ENCODE peak calls at places on chromosomes 2 and 18, in four cellular contexts. K, I, Z and Q are unnamed samples.

GRCh38 chr2:18966131-18966530 is 376.8 kb upstream of the NT5C1B start:
- DNase-seq in K (no peak), I (no peak), Z (no peak), Q (no peak)

GRCh38 chr2:19358242-19359020 is at the start of gene OSR1:
- DNase-seq in K (no peak), I (peak; percentile 53), Z (peak; percentile 70), Q (peak; percentile 15)

GRCh38 chr2:64765160-64765805 is 111.6 kb upstream of the SERTAD2 start:
- DNase-seq in K (no peak), I (no peak), Z (no peak), Q (no peak)

GRCh38 chr2:64604929-64605550 is 48.7 kb downstream of the SERTAD2 start:
- DNase-seq in K (no peak), I (no peak), Z (no peak), Q (no peak)

GRCh38 chr2:191636235-191636543 is 41.7 kb upstream of the NABP1 start:
- DNase-seq in K (no peak), I (peak; percentile 68), Z (no peak), Q (no peak)

GRCh38 chr2:103788346-103788745 is 1026.5 kb downstream of the TMEM182 start:
- DNase-seq in K (no peak), I (peak; percentile 12), Z (no peak), Q (no peak)

GRCh38 chr2:160502478-160502877 is 8.9 kb upstream of the RBMS1 start:
- DNase-seq in K (no peak), I (no peak), Z (no peak), Q (no peak)

GRCh38 chr18:48600746-48601090 is 61.9 kb downstream of the CTIF start:
- DNase-seq in K (no peak), I (no peak), Z (no peak), Q (no peak)

GRCh38 chr2:162965151-162965550 is 126.6 kb upstream of the KCNH7 start:
- DNase-seq in K (no peak), I (no peak), Z (no peak), Q (no peak)

GRCh38 chr2:169670215-169670651 is 24.0 kb downstream of the CFAP210 start:
- DNase-seq in K (peak; percentile 84), I (peak; percentile 38), Z (no peak), Q (no peak)

GRCh38 chr18:79589601-79590091 is 90.0 kb upstream of the CTDP1 start:
- DNase-seq in K (no peak), I (no peak), Z (no peak), Q (no peak)

GRCh38 chr2:240832816-240833497 is 12.9 kb upstream of the KIF1A start:
- DNase-seq in K (no peak), I (no peak), Z (no peak), Q (no peak)

GRCh38 chr2:60553992-60554648 is 666 bp upstream of the BCL11A start:
- DNase-seq in K (no peak), I (no peak), Z (peak; percentile 47), Q (no peak)

GRCh38 chr2:163348843-163349395 is 386.9 kb downstream of the FIGN start:
- DNase-seq in K (no peak), I (peak; percentile 34), Z (no peak), Q (peak; percentile 8)

GRCh38 chr18:69874058-69874457 is 73.6 kb downstream of the CD226 start:
- DNase-seq in K (no peak), I (peak; percentile 4), Z (no peak), Q (no peak)

DNA sequence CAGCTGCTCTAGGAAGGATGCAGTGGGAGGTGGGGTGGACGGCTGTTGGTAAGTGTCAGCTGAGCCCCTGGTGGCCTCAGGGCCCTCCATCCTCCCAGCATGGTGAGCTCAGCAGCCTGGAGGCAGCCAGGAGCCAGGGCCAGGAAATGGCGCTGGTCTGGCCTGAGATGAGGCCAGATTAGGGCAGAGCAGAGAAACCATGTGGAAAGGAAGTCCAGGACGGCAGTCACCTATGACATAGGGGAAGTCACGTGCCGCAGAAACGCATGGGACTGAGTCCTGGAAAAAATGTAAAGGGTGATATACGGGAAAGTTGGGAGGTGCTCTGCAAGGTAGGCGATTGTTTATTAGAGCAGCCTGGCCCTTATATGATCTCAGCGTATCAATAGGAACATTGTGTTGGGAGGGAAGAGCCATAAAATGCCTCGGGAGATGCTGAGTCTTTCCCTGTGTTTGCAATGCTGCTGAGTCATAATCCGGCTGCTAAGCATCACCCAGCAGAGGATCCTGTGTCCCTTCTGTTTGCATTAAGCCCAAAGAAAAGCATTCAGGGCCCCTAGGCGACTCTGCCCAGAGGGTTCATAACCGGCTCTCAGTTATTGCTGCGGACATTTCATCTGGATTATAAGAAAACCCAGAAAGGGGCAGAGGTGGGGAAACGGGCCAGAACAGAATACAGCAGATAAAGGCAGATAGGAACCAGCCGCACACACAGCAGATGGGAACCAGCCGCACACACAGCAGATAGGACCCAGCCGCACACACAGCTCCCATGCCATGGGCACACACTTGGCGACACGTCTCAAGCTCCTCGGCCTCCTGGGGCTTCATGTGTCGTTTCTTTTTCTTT is 30.3 kb upstream of the B3GNT7 start:
- DNase-seq in K (peak; percentile 35), I (peak; percentile 92), Z (peak; percentile 83), Q (no peak)
- TF ChIP-seq FOXM1 in K (no peak), I (no peak), Z (no peak), Q (no peak)

GRCh38 chr2:176872406-176872805 is 340.2 kb upstream of the HNRNPA3 start:
- DNase-seq in K (no peak), I (no peak), Z (no peak), Q (no peak)
- TF ChIP-seq FOXM1 in K (no peak), I (no peak), Z (no peak), Q (no peak)

DNA sequence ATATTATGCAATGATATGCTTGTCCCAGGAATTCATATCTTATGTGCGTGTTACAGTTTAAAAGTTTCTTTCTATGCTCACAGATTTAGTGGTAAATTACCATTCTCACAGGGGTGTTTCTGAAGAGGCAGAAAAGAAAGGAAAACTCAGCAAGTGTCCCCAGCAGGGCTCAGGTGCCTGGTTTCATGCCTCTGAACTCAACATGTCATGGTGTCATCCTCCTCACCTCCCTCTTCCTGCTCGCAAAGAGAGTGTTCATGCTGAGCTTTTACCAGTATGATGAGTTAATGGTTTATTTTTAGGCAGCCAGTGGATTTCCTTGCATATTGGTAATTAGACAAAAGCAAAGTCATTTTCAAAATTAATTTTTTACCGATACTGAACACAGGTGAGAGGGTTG is 492.9 kb upstream of the ZEB2 start:
- DNase-seq in K (no peak), I (no peak), Z (no peak), Q (no peak)
- TF ChIP-seq FOXM1 in K (no peak), I (no peak), Z (no peak), Q (no peak)

GRCh38 chr2:68715353-68716041 is 19.1 kb upstream of the ARHGAP25 start:
- DNase-seq in K (peak; percentile 77), I (peak; percentile 71), Z (peak; percentile 62), Q (peak; percentile 82)
- TF ChIP-seq FOXM1 in K (no peak), I (no peak), Z (no peak), Q (no peak)

GRCh38 chr2:15141211-15141610 is 419.9 kb downstream of the NBAS start:
- DNase-seq in K (no peak), I (no peak), Z (no peak), Q (no peak)

GRCh38 chr2:15145919-15146318 is 415.2 kb downstream of the NBAS start:
- DNase-seq in K (no peak), I (no peak), Z (no peak), Q (no peak)

GRCh38 chr2:15145046-15145817 is 415.9 kb downstream of the NBAS start:
- DNase-seq in K (no peak), I (no peak), Z (no peak), Q (no peak)

GRCh38 chr2:15146960-15147359 is 414.2 kb downstream of the NBAS start:
- DNase-seq in K (no peak), I (no peak), Z (no peak), Q (no peak)

DNA sequence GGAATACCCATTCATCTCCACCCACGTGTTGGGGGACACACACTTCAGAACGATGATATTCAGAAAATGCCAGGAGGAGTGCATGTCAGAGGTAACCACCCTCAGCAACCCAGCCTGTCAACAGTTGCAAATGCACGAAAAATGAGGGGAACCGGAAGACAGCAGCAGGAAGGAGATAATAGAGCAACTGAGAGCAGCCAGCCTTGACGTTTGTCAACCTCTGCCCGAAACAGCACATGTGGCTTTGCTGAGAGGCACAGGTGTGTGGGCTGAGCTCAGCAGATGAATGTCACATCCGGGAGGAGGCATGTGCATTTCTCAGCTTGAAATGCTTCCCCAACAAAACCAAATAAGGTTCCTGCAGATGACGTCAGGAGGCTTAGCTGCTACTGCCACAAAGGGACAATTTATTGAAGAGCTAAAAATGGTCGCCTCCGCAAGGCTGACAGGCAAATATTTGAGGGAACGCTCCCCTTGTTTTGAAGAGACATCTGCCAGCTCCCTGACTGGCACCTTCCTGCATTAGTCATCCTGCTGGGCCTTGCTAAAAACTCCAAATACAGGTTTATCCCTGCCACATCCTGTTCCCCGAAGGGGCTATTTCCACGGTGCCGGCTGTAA is 419.0 kb downstream of the NBAS start:
- DNase-seq in K (no peak), I (peak; percentile 18), Z (no peak), Q (no peak)
- TF ChIP-seq FOXM1 in K (no peak), I (no peak), Z (no peak), Q (no peak)

DNA sequence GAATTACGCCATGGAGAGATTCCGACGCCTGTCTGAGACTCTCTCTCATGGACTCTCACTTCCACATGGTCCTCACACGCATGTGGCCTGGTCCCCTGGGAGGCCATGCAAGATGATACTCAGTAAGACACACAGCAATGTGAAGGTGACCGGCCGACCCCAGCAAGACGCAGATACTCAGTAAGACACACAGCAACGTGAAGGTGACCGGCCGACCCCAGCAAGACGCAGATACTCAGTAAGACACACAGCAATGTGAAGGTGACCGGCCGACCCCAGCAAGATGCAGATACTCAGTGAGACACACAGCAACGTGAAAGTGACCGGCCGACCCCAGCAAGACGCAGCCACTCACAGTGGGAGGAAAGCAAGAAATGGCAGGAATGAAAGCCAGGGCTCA is 400.8 kb upstream of the MYT1L start:
- DNase-seq in K (no peak), I (no peak), Z (no peak), Q (no peak)
- TF ChIP-seq FOXM1 in K (no peak), I (no peak), Z (no peak), Q (no peak)

GRCh38 chr2:237885931-237886701 is 26.7 kb downstream of the RAMP1 start:
- DNase-seq in K (no peak), I (no peak), Z (peak; percentile 63), Q (no peak)
- TF ChIP-seq FOXM1 in K (no peak), I (no peak), Z (no peak), Q (no peak)